ENCODE peak calls at places on chromosomes 2 and 18, in five cellular contexts. Y is activated CD8-positive, alpha-beta T cell treated with anti-CD3 and anti-CD28 coated beads for 36 hours; I is fibroblast of lung; M is posterior vena cava; P is stimulated activated CD4-positive, alpha-beta T cell treated with anti-CD3 and anti-CD28 coated beads, Interleukin-12 subunit alpha, Interleukin-12 subunit beta, amount 100 ng/mL, for 4 hours. V is an unnamed sample.

GRCh38 chr2:182318466-182319309 is 108.1 kb downstream of the PDE1A start:
- DNase-seq in Y (no peak), I (peak; percentile 45), M (no peak), P (no peak), V (no peak)

GRCh38 chr2:202941771-202942170 is 29.7 kb downstream of the CARF start:
- DNase-seq in Y (no peak), I (peak; percentile 72), M (no peak), P (no peak), V (no peak)

GRCh38 chr2:143150287-143150686 is 21.1 kb downstream of the ARHGAP15 start:
- DNase-seq in Y (no peak), I (no peak), M (no peak), P (no peak), V (peak; percentile 34)

GRCh38 chr2:190359896-190360376 is 16.5 kb downstream of the INPP1 start:
- DNase-seq in Y (peak; percentile 66), I (peak; percentile 73), M (no peak), P (peak; percentile 28), V (peak; percentile 88)

GRCh38 chr2:204321910-204322765 is 223.1 kb upstream of the PARD3B start:
- DNase-seq in Y (no peak), I (peak; percentile 42), M (no peak), P (no peak), V (no peak)

GRCh38 chr2:58767833-58768726 is 527.0 kb upstream of the FANCL start:
- DNase-seq in Y (no peak), I (no peak), M (no peak), P (no peak), V (no peak)

GRCh38 chr2:59195851-59196250 is 954.7 kb upstream of the FANCL start:
- DNase-seq in Y (no peak), I (no peak), M (no peak), P (no peak), V (no peak)

GRCh38 chr2:25098056-25098455 is 56.2 kb downstream of the EFR3B start:
- DNase-seq in Y (no peak), I (no peak), M (no peak), P (no peak), V (peak; percentile 52)

GRCh38 chr18:49486959-49487710 is at the start of gene C18orf32:
- DNase-seq in Y (peak; percentile 96), I (peak; percentile 94), M (peak; percentile 99), P (peak; percentile 93), V (peak; percentile 97)

GRCh38 chr2:111667542-111668273 is 216.3 kb downstream of the ANAPC1 start:
- DNase-seq in Y (no peak), I (peak; percentile 59), M (no peak), P (no peak), V (no peak)

GRCh38 chr2:238440767-238441166 is 14.0 kb downstream of the ASB1 start:
- DNase-seq in Y (no peak), I (no peak), M (peak; percentile 44), P (no peak), V (no peak)

GRCh38 chr2:46470114-46470628 is 9.2 kb upstream of the TMEM247 start:
- DNase-seq in Y (no peak), I (no peak), M (no peak), P (no peak), V (peak; percentile 66)

GRCh38 chr2:151166410-151166809 is 95.3 kb downstream of the RBM43 start:
- DNase-seq in Y (no peak), I (no peak), M (no peak), P (no peak), V (no peak)

GRCh38 chr2:6826081-6826913 is 39.4 kb downstream of the CMPK2 start:
- DNase-seq in Y (peak; percentile 82), I (peak; percentile 75), M (no peak), P (peak; percentile 48), V (no peak)

GRCh38 chr18:24497052-24497754 is 36.8 kb downstream of the HRH4 start:
- DNase-seq in Y (no peak), I (peak; percentile 79), M (no peak), P (no peak), V (no peak)

GRCh38 chr18:6357668-6358067 is 57.0 kb downstream of the L3MBTL4 start:
- DNase-seq in Y (no peak), I (no peak), M (no peak), P (no peak), V (no peak)

GRCh38 chr2:179974743-179975142 is 32.4 kb downstream of the CWC22 start:
- DNase-seq in Y (no peak), I (no peak), M (no peak), P (no peak), V (no peak)

GRCh38 chr2:182591774-182592173 is 124.3 kb upstream of the DNAJC10 start:
- DNase-seq in Y (no peak), I (no peak), M (no peak), P (no peak), V (no peak)

GRCh38 chr2:219443697-219444023 is 9.0 kb downstream of the SPEG start:
- DNase-seq in Y (no peak), I (no peak), M (peak; percentile 78), P (no peak), V (no peak)

GRCh38 chr2:2845267-2845666 is 514.2 kb upstream of the MYT1L start:
- DNase-seq in Y (no peak), I (no peak), M (no peak), P (no peak), V (no peak)

GRCh38 chr2:158232476-158232875 is 130.8 kb downstream of the UPP2 start:
- DNase-seq in Y (no peak), I (peak; percentile 23), M (no peak), P (no peak), V (no peak)

GRCh38 chr2:174892546-174892945 is 112.6 kb downstream of the CHN1 start:
- DNase-seq in Y (no peak), I (no peak), M (no peak), P (no peak), V (no peak)

GRCh38 chr2:66434679-66435548 is at the start of gene MEIS1:
- DNase-seq in Y (peak; percentile 55), I (peak; percentile 99), M (peak; percentile 96), P (no peak), V (peak; percentile 95)

GRCh38 chr2:156191547-156191946 is 141.0 kb downstream of the NR4A2 start:
- DNase-seq in Y (no peak), I (peak; percentile 4), M (no peak), P (no peak), V (no peak)